ENCODE peak calls at places on chromosomes 4 and X, in four cellular contexts. M is GM23338, D is colonic mucosa, S is PC-9. H is an unnamed sample.

GRCh38 chr4:150567070-150567469 is 14.9 kb upstream of the MAB21L2 start:
- DNase-seq in M (no peak), D (no peak), S (no peak), H (no peak)

GRCh38 chrX:28177202-28177601 is 196.0 kb upstream of the DCAF8L1 start:
- DNase-seq in M (peak; percentile 68), D (peak; percentile 42), S (no peak), H (no peak)

GRCh38 chrX:1657367-1658082 is 42.7 kb downstream of the ASMT start:
- DNase-seq in M (no peak), D (peak; percentile 20), S (no peak), H (peak; percentile 18)

GRCh38 chrX:19593684-19594083 is 78.4 kb upstream of the MAP3K15 start:
- DNase-seq in M (peak; percentile 44), D (no peak), S (no peak), H (peak; percentile 23)

GRCh38 chrX:91434351-91435168 is at the start of gene PABPC5:
- DNase-seq in M (peak; percentile 76), D (peak; percentile 31), S (no peak), H (peak; percentile 76)

GRCh38 chrX:131792356-131792749 is 230.7 kb upstream of the STK26 start:
- DNase-seq in M (no peak), D (peak; percentile 94), S (no peak), H (peak; percentile 75)

GRCh38 chrX:43595931-43596330 is 60.2 kb upstream of the MAOA start:
- DNase-seq in M (no peak), D (no peak), S (no peak), H (no peak)

GRCh38 chrX:37825225-37825842 is 22.0 kb downstream of the DYNLT3 start:
- DNase-seq in M (peak; percentile 59), D (peak; percentile 68), S (no peak), H (no peak)

GRCh38 chr4:29047341-29048041 is 1672.7 kb upstream of the PCDH7 start:
- DNase-seq in M (no peak), D (no peak), S (no peak), H (no peak)

GRCh38 chr4:123127218-123127617 is 204.8 kb upstream of the NUDT6 start:
- DNase-seq in M (no peak), D (no peak), S (peak; percentile 30), H (no peak)

GRCh38 chr4:40918330-40918729 is 168.6 kb downstream of the NSUN7 start:
- DNase-seq in M (no peak), D (peak; percentile 54), S (no peak), H (peak; percentile 53)

GRCh38 chr4:158006973-158007372 is 165.9 kb downstream of the GASK1B start:
- DNase-seq in M (no peak), D (no peak), S (no peak), H (no peak)

GRCh38 chr4:173188648-173189047 is 20.0 kb downstream of the GALNT7 start:
- DNase-seq in M (no peak), D (no peak), S (no peak), H (no peak)
- H3K4me1 ChIP-seq in M (peaks cover 66% of the 10 kb centered on the region), D (peaks cover 5% of the 10 kb centered on the region), S (peaks cover 37% of the 10 kb centered on the region), H (peaks cover 20% of the 10 kb centered on the region)

GRCh38 chr4:26475716-26476115 is 14.6 kb downstream of the CCKAR start:
- DNase-seq in M (no peak), D (no peak), S (no peak), H (no peak)

GRCh38 chr4:26476545-26476944 is 13.7 kb downstream of the CCKAR start:
- DNase-seq in M (no peak), D (no peak), S (no peak), H (no peak)

GRCh38 chr4:26478330-26478729 is 12.0 kb downstream of the CCKAR start:
- DNase-seq in M (no peak), D (no peak), S (no peak), H (no peak)

GRCh38 chr4:26473893-26474292 is 16.4 kb downstream of the CCKAR start:
- DNase-seq in M (no peak), D (no peak), S (no peak), H (no peak)

DNA sequence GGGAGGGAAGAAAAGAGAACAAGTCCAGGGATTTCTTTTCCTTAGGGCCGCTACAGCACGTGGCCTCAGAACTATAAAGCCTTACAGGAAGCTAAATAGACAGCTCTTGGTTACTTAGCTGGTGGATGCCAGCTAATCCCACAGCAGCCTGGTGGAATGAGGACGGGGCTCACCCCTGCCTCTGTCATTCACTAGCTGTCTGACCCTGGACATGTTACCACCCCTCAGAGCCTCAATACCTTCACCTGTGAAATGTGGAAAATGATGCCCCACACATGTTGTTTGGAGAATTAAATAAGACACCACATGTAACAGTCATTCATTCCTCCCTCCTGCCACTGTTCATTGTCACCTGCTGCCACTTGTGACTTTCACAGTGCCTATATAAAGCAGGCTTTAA is 15.7 kb downstream of the CCKAR start:
- DNase-seq in M (no peak), D (no peak), S (no peak), H (no peak)
- H3K4me1 ChIP-seq in M (peaks cover 10% of the 10 kb centered on the region), D (no peaks in the 10 kb centered on the region), S (no peaks in the 10 kb centered on the region), H (no peaks in the 10 kb centered on the region)

GRCh38 chr4:153346031-153346430 is 1.5 kb downstream of the MND1 start:
- DNase-seq in M (no peak), D (no peak), S (no peak), H (no peak)

GRCh38 chr4:153347117-153347516 is 2.6 kb downstream of the MND1 start:
- DNase-seq in M (no peak), D (no peak), S (no peak), H (no peak)

GRCh38 chr4:153345011-153345981 is 808 bp downstream of the MND1 start:
- DNase-seq in M (peak; percentile 84), D (peak; percentile 54), S (peak; percentile 67), H (peak; percentile 45)

GRCh38 chr4:153348006-153348405 is 3.5 kb downstream of the MND1 start:
- DNase-seq in M (no peak), D (no peak), S (no peak), H (peak; percentile 67)

DNA sequence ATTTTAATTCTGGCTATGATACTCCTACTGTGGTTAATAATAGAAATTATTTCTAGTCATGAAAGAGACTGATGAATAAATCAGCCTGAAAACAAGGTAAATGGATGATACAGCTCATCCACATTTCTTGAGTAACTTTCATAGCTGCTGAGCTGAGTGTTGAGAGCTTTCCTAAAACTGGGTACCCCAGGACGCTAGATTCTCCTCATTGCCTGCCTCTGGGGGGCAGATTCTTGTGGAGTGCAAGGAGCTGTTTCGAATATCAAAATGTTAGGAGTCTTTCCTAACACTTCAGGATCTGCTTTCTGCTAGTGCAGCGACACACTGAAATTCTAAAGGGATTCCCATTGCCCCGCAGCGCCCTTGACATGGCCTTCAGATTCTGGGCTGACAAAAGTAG is 2.1 kb downstream of the MND1 start:
- DNase-seq in M (peak; percentile 60), D (no peak), S (no peak), H (no peak)
- H3K4me1 ChIP-seq in M (peaks cover 24% of the 10 kb centered on the region), D (no peaks in the 10 kb centered on the region), S (peaks cover 31% of the 10 kb centered on the region), H (peaks cover 16% of the 10 kb centered on the region)

GRCh38 chr4:35365186-35365585 is 879.1 kb downstream of the ARAP2 start:
- DNase-seq in M (no peak), D (no peak), S (no peak), H (no peak)

GRCh38 chr4:35364321-35364870 is 879.9 kb downstream of the ARAP2 start:
- DNase-seq in M (no peak), D (no peak), S (no peak), H (no peak)
- H3K4me1 ChIP-seq in M (peaks cover 7% of the 10 kb centered on the region), D (no peaks in the 10 kb centered on the region), S (no peaks in the 10 kb centered on the region), H (no peaks in the 10 kb centered on the region)

GRCh38 chr4:95537181-95537580 is 11.6 kb downstream of the UNC5C start:
- DNase-seq in M (no peak), D (no peak), S (no peak), H (peak; percentile 36)
- H3K4me1 ChIP-seq in M (no peaks in the 10 kb centered on the region), D (no peaks in the 10 kb centered on the region), S (no peaks in the 10 kb centered on the region), H (no peaks in the 10 kb centered on the region)

GRCh38 chr4:8271821-8272220 is 2.3 kb downstream of the HTRA3 start:
- DNase-seq in M (no peak), D (no peak), S (no peak), H (no peak)
- H3K4me1 ChIP-seq in M (no peaks in the 10 kb centered on the region), D (no peaks in the 10 kb centered on the region), S (no peaks in the 10 kb centered on the region), H (peaks cover 19% of the 10 kb centered on the region)

GRCh38 chr4:21882050-21882839 is 66.3 kb downstream of the KCNIP4 start:
- DNase-seq in M (no peak), D (no peak), S (no peak), H (peak; percentile 69)

GRCh38 chr4:21885770-21886169 is 62.8 kb downstream of the KCNIP4 start:
- DNase-seq in M (no peak), D (no peak), S (no peak), H (peak; percentile 17)

GRCh38 chr4:21887481-21887880 is 61.1 kb downstream of the KCNIP4 start:
- DNase-seq in M (no peak), D (no peak), S (no peak), H (peak; percentile 18)

GRCh38 chr4:21884615-21885014 is 64.0 kb downstream of the KCNIP4 start:
- DNase-seq in M (no peak), D (no peak), S (no peak), H (no peak)

DNA sequence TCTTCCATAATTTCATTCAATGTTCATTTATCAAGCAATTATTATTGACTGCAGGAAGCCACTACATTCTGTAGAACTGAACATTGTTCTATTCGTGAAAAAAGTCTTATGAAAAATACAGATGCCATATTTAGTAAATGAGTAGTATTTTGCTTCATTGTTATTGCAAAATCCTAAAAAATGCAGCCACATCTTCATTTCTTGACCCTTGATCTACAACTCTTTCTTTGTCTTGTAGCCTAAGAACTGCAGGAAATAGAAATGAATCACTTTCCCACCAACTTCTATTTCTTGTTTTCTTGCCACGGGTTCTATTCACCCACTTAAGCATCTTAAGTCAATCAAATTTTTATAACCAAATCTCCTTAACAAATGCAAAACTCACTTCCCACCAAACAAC is 63.3 kb downstream of the KCNIP4 start:
- DNase-seq in M (no peak), D (no peak), S (no peak), H (peak; percentile 59)
- H3K4me1 ChIP-seq in M (no peaks in the 10 kb centered on the region), D (no peaks in the 10 kb centered on the region), S (no peaks in the 10 kb centered on the region), H (peaks cover 19% of the 10 kb centered on the region)

DNA sequence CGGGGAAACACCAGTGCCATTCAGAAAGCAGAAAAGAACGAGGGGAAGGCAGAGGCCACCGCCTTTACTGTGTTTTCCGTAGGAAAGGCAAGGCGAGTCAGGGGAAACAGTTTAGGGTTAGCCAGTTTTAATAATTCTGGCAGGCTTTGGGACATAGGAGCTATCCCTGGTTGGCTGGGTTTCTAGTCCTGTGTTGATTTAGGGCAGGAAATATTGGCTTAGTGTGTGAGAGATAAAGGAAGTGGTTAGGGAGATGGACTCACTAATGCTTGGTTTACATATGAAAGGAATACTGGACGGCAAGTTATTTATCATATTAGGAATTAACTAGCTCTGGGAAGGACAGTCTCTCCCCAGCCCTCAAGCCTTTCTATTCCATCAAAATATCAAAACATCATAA is 53.1 kb downstream of the SYNPO2 start:
- DNase-seq in M (no peak), D (no peak), S (no peak), H (peak; percentile 24)
- H3K4me1 ChIP-seq in M (peaks cover 9% of the 10 kb centered on the region), D (no peaks in the 10 kb centered on the region), S (peaks cover 7% of the 10 kb centered on the region), H (peaks cover 4% of the 10 kb centered on the region)

GRCh38 chrX:41336447-41336846 is 2.5 kb downstream of the DDX3X start:
- DNase-seq in M (no peak), D (no peak), S (no peak), H (no peak)
- H3K4me1 ChIP-seq in M (peaks cover 20% of the 10 kb centered on the region), D (peaks cover 6% of the 10 kb centered on the region), S (peaks cover 4% of the 10 kb centered on the region), H (no peaks in the 10 kb centered on the region)